ENCODE peak calls at places on chromosomes 7 and 10, in six cellular contexts. N, L, Q, V, O and E are unnamed samples.

GRCh38 chr10:32298066-32298812 is 48.7 kb downstream of the EPC1 start:
- DNase-seq in N (peak), O (peak), L (no peak), Q (no peak), V (peak), E (no peak)

GRCh38 chr10:104123397-104123796 is 1.4 kb downstream of the SFR1 start:
- DNase-seq in Q (no peak), O (no peak), L (no peak), V (no peak), N (no peak), E (no peak)

GRCh38 chr7:13904689-13905088 is 84.8 kb downstream of the ETV1 start:
- DNase-seq in N (peak), L (no peak), O (peak), Q (no peak), V (no peak), E (no peak)

GRCh38 chr7:408651-409343 is 110.8 kb downstream of the PDGFA start:
- DNase-seq in V (no peak), Q (peak), O (no peak), N (no peak), L (no peak), E (no peak)

GRCh38 chr10:29618341-29619171 is 16.2 kb downstream of the SVIL start:
- DNase-seq in L (no peak), O (no peak), Q (no peak), N (no peak), V (no peak), E (no peak)

GRCh38 chr10:30493609-30494530 is 59.9 kb downstream of the MAP3K8 start:
- DNase-seq in N (peak), O (no peak), Q (no peak), V (no peak), L (no peak), E (no peak)

GRCh38 chr7:49812534-49812933 is 39.1 kb downstream of the VWC2 start:
- DNase-seq in L (no peak), Q (no peak), O (no peak), V (no peak), N (no peak), E (no peak)

GRCh38 chr10:53403688-53404087 is 631.1 kb upstream of the MBL2 start:
- DNase-seq in Q (no peak), N (no peak), V (no peak), L (no peak), O (peak), E (no peak)

GRCh38 chr7:17427924-17428323 is 129.5 kb downstream of the AHR start:
- DNase-seq in L (no peak), N (no peak), O (no peak), V (no peak), Q (no peak), E (no peak)

GRCh38 chr10:79063661-79064490 is 4.9 kb upstream of the ZMIZ1 start:
- DNase-seq in N (no peak), V (no peak), O (no peak), Q (no peak), L (no peak), E (no peak)

GRCh38 chr10:93065675-93066543 is 5.3 kb downstream of the CYP26C1 start:
- DNase-seq in N (no peak), L (no peak), O (no peak), V (no peak), Q (no peak), E (no peak)

GRCh38 chr7:29309041-29309860 is 114.7 kb downstream of the CHN2 start:
- DNase-seq in O (no peak), V (no peak), L (no peak), Q (no peak), N (no peak), E (no peak)

GRCh38 chr7:51028128-51028830 is 245.6 kb upstream of the GRB10 start:
- DNase-seq in Q (no peak), N (no peak), L (no peak), V (no peak), O (no peak), E (no peak)

GRCh38 chr7:142279616-142280015 is 21.8 kb upstream of the PRSS58 start:
- DNase-seq in N (no peak), O (no peak), L (no peak), V (no peak), Q (no peak), E (no peak)

GRCh38 chr7:12714436-12714737 is 27.0 kb downstream of the ARL4A start:
- DNase-seq in Q (no peak), O (no peak), L (no peak), V (no peak), N (no peak), E (no peak)

GRCh38 chr10:58050575-58050974 is 217.1 kb downstream of the IPMK start:
- DNase-seq in V (no peak), Q (no peak), O (no peak), L (no peak), N (no peak), E (no peak)

GRCh38 chr10:131856441-131857094 is 44.2 kb upstream of the PPP2R2D start:
- DNase-seq in Q (no peak), N (no peak), O (no peak), V (no peak), L (no peak), E (no peak)

GRCh38 chr7:56046728-56047445 is 4.4 kb downstream of the PSPH start:
- DNase-seq in N (peak), Q (no peak), O (peak), V (peak), L (no peak), E (no peak)

GRCh38 chr7:89826574-89826973 is 327.7 kb upstream of the STEAP1 start:
- DNase-seq in V (no peak), Q (no peak), N (no peak), L (no peak), O (no peak), E (no peak)

GRCh38 chr7:124762611-124763143 is 2.9 kb downstream of the GPR37 start:
- DNase-seq in L (no peak), O (no peak), N (no peak), V (no peak), Q (no peak), E (no peak)

GRCh38 chr10:99555371-99556224 is 22.9 kb downstream of the NKX2-3 start:
- DNase-seq in O (no peak), L (no peak), V (no peak), Q (no peak), N (no peak), E (no peak)

GRCh38 chr10:123007558-123008378 is 827 bp downstream of the IKZF5 start:
- DNase-seq in O (peak), L (peak), N (peak), Q (no peak), V (peak), E (peak)

GRCh38 chr7:116766881-116767280 is 94.9 kb downstream of the MET start:
- DNase-seq in N (no peak), V (no peak), Q (no peak), L (no peak), O (no peak), E (no peak)

GRCh38 chr7:87628780-87629569 is 777 bp downstream of the RUNDC3B start:
- DNase-seq in O (peak), N (peak), Q (no peak), V (no peak), L (peak), E (peak)